ENCODE peak calls at places on chromosomes 5 and 9, in ten cellular contexts. Z, V, U, M, A, D, P, T, K and L are unnamed samples.

GRCh38 chr5:138789771-138790242 is 36.6 kb downstream of the CTNNA1 start:
- DNase-seq in Z (peak), V (no peak), U (peak), M (peak), A (no peak), D (no peak), P (peak), T (peak), K (peak), L (no peak)

GRCh38 chr9:89905628-89906338 is 301.0 kb downstream of the GADD45G start:
- DNase-seq in Z (no peak), V (no peak), U (no peak), M (no peak), A (no peak), D (no peak), P (no peak), T (no peak), K (no peak), L (no peak)

GRCh38 chr9:91162311-91162710 is 199.4 kb downstream of the AUH start:
- DNase-seq in Z (peak), V (no peak), U (no peak), M (no peak), A (no peak), D (no peak), P (peak), T (peak), K (no peak), L (no peak)

GRCh38 chr9:134522502-134522848 is 119.1 kb upstream of the COL5A1 start:
- DNase-seq in Z (no peak), V (no peak), U (no peak), M (no peak), A (no peak), D (no peak), P (no peak), T (no peak), K (no peak), L (no peak)

GRCh38 chr9:95605826-95606555 is 89.2 kb upstream of the PTCH1 start:
- DNase-seq in Z (no peak), V (no peak), U (no peak), M (peak), A (no peak), D (no peak), P (no peak), T (peak), K (no peak), L (no peak)

GRCh38 chr5:159883522-159883950 is 32.7 kb upstream of the ADRA1B start:
- DNase-seq in Z (no peak), V (no peak), U (no peak), M (no peak), A (no peak), D (no peak), P (peak), T (peak), K (no peak), L (no peak)

GRCh38 chr9:128120741-128121465 is 6.6 kb downstream of the PTGES2 start:
- DNase-seq in Z (no peak), V (no peak), U (no peak), M (no peak), A (no peak), D (no peak), P (no peak), T (no peak), K (no peak), L (no peak)

GRCh38 chr5:126780165-126780827 is 3.4 kb downstream of the LMNB1 start:
- DNase-seq in Z (peak), V (no peak), U (peak), M (peak), A (no peak), D (peak), P (peak), T (peak), K (peak), L (peak)

GRCh38 chr9:99368341-99369326 is 146.6 kb downstream of the SEC61B start:
- DNase-seq in Z (no peak), V (no peak), U (no peak), M (no peak), A (no peak), D (no peak), P (peak), T (peak), K (no peak), L (peak)

GRCh38 chr5:173056783-173057061 is 570 bp downstream of the CREBRF start:
- DNase-seq in Z (no peak), V (no peak), U (peak), M (no peak), A (no peak), D (peak), P (no peak), T (no peak), K (peak), L (no peak)

GRCh38 chr9:128497824-128498610 is 6.5 kb upstream of the GLE1 start:
- DNase-seq in Z (no peak), V (no peak), U (no peak), M (no peak), A (no peak), D (no peak), P (no peak), T (no peak), K (no peak), L (no peak)

GRCh38 chr5:178423431-178423830 is 166.8 kb downstream of the COL23A1 start:
- DNase-seq in Z (no peak), V (no peak), U (no peak), M (no peak), A (no peak), D (no peak), P (no peak), T (no peak), K (no peak), L (no peak)

GRCh38 chr9:88979791-88980190 is 11.5 kb upstream of the S1PR3 start:
- DNase-seq in Z (no peak), V (no peak), U (no peak), M (no peak), A (no peak), D (no peak), P (no peak), T (no peak), K (no peak), L (no peak)

GRCh38 chr5:175810457-175810856 is 60.9 kb upstream of the CPLX2 start:
- DNase-seq in Z (no peak), V (no peak), U (no peak), M (no peak), A (no peak), D (no peak), P (no peak), T (no peak), K (no peak), L (no peak)

GRCh38 chr5:96226941-96227552 is 206.0 kb downstream of the PCSK1 start:
- DNase-seq in Z (no peak), V (no peak), U (no peak), M (peak), A (no peak), D (no peak), P (peak), T (peak), K (no peak), L (peak)

GRCh38 chr9:135990468-135991429 is 29.6 kb upstream of the UBAC1 start:
- DNase-seq in Z (peak), V (no peak), U (peak), M (peak), A (no peak), D (peak), P (peak), T (no peak), K (peak), L (peak)

GRCh38 chr5:136155769-136156168 is 23.1 kb downstream of the SMAD5 start:
- DNase-seq in Z (no peak), V (no peak), U (no peak), M (no peak), A (no peak), D (no peak), P (peak), T (peak), K (no peak), L (no peak)

GRCh38 chr5:57042524-57042931 is 90.6 kb upstream of the MIER3 start:
- DNase-seq in Z (no peak), V (no peak), U (no peak), M (no peak), A (no peak), D (no peak), P (no peak), T (no peak), K (no peak), L (no peak)

GRCh38 chr9:126301985-126302603 is 24.5 kb upstream of the MVB12B start:
- DNase-seq in Z (peak), V (no peak), U (peak), M (peak), A (peak), D (peak), P (peak), T (peak), K (peak), L (peak)

GRCh38 chr9:89661956-89662717 is 57.3 kb downstream of the GADD45G start:
- DNase-seq in Z (no peak), V (no peak), U (peak), M (peak), A (peak), D (no peak), P (peak), T (peak), K (peak), L (peak)

GRCh38 chr9:19154135-19154612 is 26.9 kb upstream of the PLIN2 start:
- DNase-seq in Z (no peak), V (no peak), U (peak), M (peak), A (no peak), D (no peak), P (peak), T (peak), K (no peak), L (peak)

GRCh38 chr5:90786756-90787155 is 228.2 kb downstream of the ADGRV1 start:
- DNase-seq in Z (no peak), V (no peak), U (no peak), M (no peak), A (no peak), D (no peak), P (no peak), T (no peak), K (no peak), L (no peak)

GRCh38 chr5:178145965-178146820 is 7.5 kb downstream of the NHP2 start:
- DNase-seq in Z (peak), V (peak), U (peak), M (peak), A (no peak), D (peak), P (peak), T (peak), K (peak), L (peak)

GRCh38 chr5:103389846-103390245 is 131.3 kb downstream of the MACIR start:
- DNase-seq in Z (no peak), V (no peak), U (no peak), M (no peak), A (no peak), D (no peak), P (no peak), T (no peak), K (no peak), L (no peak)

GRCh38 chr5:103259705-103260355 is 1.3 kb downstream of the MACIR start:
- DNase-seq in Z (no peak), V (no peak), U (peak), M (no peak), A (no peak), D (no peak), P (peak), T (peak), K (peak), L (no peak)

GRCh38 chr9:2574215-2574614 is 47.4 kb upstream of the VLDLR start:
- DNase-seq in Z (no peak), V (no peak), U (no peak), M (no peak), A (no peak), D (no peak), P (peak), T (peak), K (no peak), L (no peak)

GRCh38 chr5:61881821-61882220 is 424.2 kb upstream of the KIF2A start:
- DNase-seq in Z (no peak), V (no peak), U (no peak), M (peak), A (no peak), D (no peak), P (peak), T (peak), K (no peak), L (no peak)

GRCh38 chr5:56168066-56168478 is 65.1 kb downstream of the ANKRD55 start:
- DNase-seq in Z (no peak), V (no peak), U (no peak), M (no peak), A (no peak), D (no peak), P (no peak), T (peak), K (no peak), L (no peak)

GRCh38 chr5:40618926-40619325 is 60.8 kb upstream of the PTGER4 start:
- DNase-seq in Z (no peak), V (no peak), U (no peak), M (no peak), A (no peak), D (no peak), P (no peak), T (peak), K (no peak), L (no peak)

GRCh38 chr5:72290356-72291133 is 29.5 kb downstream of the MRPS27 start:
- DNase-seq in Z (no peak), V (no peak), U (no peak), M (no peak), A (no peak), D (no peak), P (no peak), T (no peak), K (no peak), L (no peak)

GRCh38 chr5:68304421-68305052 is 89.0 kb downstream of the PIK3R1 start:
- DNase-seq in Z (no peak), V (no peak), U (no peak), M (peak), A (no peak), D (no peak), P (peak), T (peak), K (no peak), L (no peak)